ENCODE peak calls at places on chromosomes 11 and 22, in five cellular contexts. E is adipocyte, B is ovary, R is K562, J is mesendoderm. D is an unnamed sample. For H3K4me1, the result is how much of the 10 kb centered on the place peaks cover.

GRCh38 chr11:6300325-6300724 is 20.0 kb downstream of the CAVIN3 start:
- DNase-seq in R (no peak), B (no peak), J (no peak), E (no peak), D (no peak)

GRCh38 chr11:69915501-69916250 is 96.5 kb upstream of the FGF3 start:
- DNase-seq in E (peak), B (peak), J (peak), R (peak), D (peak)

GRCh38 chr11:111376453-111376871 is 2.6 kb downstream of the POU2AF1 start:
- DNase-seq in E (no peak), J (no peak), R (no peak), B (no peak), D (no peak)

GRCh38 chr11:68206211-68206610 is 6.9 kb downstream of the KMT5B start:
- DNase-seq in B (no peak), R (peak), J (peak), E (peak), D (peak)

GRCh38 chr22:47168900-47169800 is 406.7 kb downstream of the TBC1D22A start:
- DNase-seq in J (peak), E (peak), B (peak), R (no peak), D (peak)

GRCh38 chr11:27234043-27234668 is 128.9 kb downstream of the CCDC34 start:
- DNase-seq in J (no peak), E (peak), B (no peak), R (no peak), D (peak)

GRCh38 chr11:98059488-98059887 is 961.3 kb upstream of the CNTN5 start:
- DNase-seq in B (no peak), R (no peak), E (no peak), J (no peak), D (no peak)

GRCh38 chr11:110763249-110764011 is 51.2 kb upstream of the ARHGAP20 start:
- DNase-seq in J (no peak), R (no peak), E (peak), B (peak), D (peak)

GRCh38 chr11:80297808-80298460 is 857.1 kb upstream of the TENM4 start:
- DNase-seq in R (no peak), E (peak), B (no peak), J (no peak), D (no peak)

GRCh38 chr22:45644714-45645113 is 26.9 kb upstream of the ATXN10 start:
- DNase-seq in B (no peak), E (no peak), R (no peak), J (no peak), D (no peak)

GRCh38 chr11:70351646-70352045 is 46.7 kb upstream of the CTTN start:
- DNase-seq in R (no peak), E (no peak), J (no peak), B (no peak), D (no peak)

GRCh38 chr11:63165710-63166310 is 21.8 kb upstream of the SLC22A24 start:
- DNase-seq in B (no peak), E (no peak), R (no peak), J (no peak), D (no peak)

GRCh38 chr11:61041755-61042518 is 60.4 kb upstream of the CD5 start:
- DNase-seq in B (peak), R (no peak), J (peak), E (no peak), D (no peak)

GRCh38 chr11:114251797-114252327 is 44.3 kb upstream of the NNMT start:
- DNase-seq in E (no peak), B (peak), J (peak), R (peak), D (no peak)

GRCh38 chr11:46240371-46240770 is 37.1 kb upstream of the CREB3L1 start:
- DNase-seq in E (peak), R (no peak), J (no peak), B (no peak), D (no peak)

GRCh38 chr11:70677232-70677916 is 279.0 kb downstream of the CTTN start:
- DNase-seq in J (no peak), R (no peak), B (no peak), E (no peak), D (no peak)

GRCh38 chr22:40247976-40248375 is 70.3 kb downstream of the TNRC6B start:
- DNase-seq in B (no peak), R (no peak), E (no peak), J (no peak), D (no peak)

GRCh38 chr11:122189259-122189658 is 73.2 kb upstream of the BLID start:
- DNase-seq in R (no peak), J (no peak), E (peak), B (no peak), D (peak)

GRCh38 chr11:11787305-11788066 is 54.3 kb upstream of the USP47 start:
- DNase-seq in J (peak), R (peak), E (peak), B (peak), D (peak)

GRCh38 chr22:28955817-28956216 is 72.4 kb downstream of the ZNRF3 start:
- DNase-seq in E (no peak), R (no peak), J (no peak), B (no peak), D (no peak)

GRCh38 chr11:74171630-74172465 is 759 bp downstream of the PPME1 start:
- DNase-seq in R (no peak), J (peak), B (no peak), E (peak), D (peak)

GRCh38 chr22:42353883-42354727 is 78.1 kb downstream of the NFAM1 start:
- DNase-seq in R (no peak), E (no peak), J (peak), B (no peak), D (peak)

GRCh38 chr11:86595401-86595800 is 77.0 kb downstream of the ME3 start:
- DNase-seq in E (no peak), R (no peak), J (no peak), B (no peak), D (no peak)

GRCh38 chr11:34915136-34916013 is 804 bp downstream of the APIP start:
- DNase-seq in J (no peak), E (peak), B (no peak), R (no peak), D (peak)

GRCh38 chr22:43894122-43894521 is 2.3 kb upstream of the PNPLA5 start:
- DNase-seq in B (no peak), R (no peak), E (no peak), J (no peak), D (no peak)

GRCh38 chr11:76947790-76948189 is 86.4 kb upstream of the B3GNT6 start:
- DNase-seq in R (no peak), E (no peak), J (no peak), B (no peak), D (no peak)
- H3K4me1 ChIP-seq in R (under half), E (under half), J (under half), B (under half), D (under half)

GRCh38 chr22:50676211-50676636 is 3.6 kb downstream of the SHANK3 start:
- DNase-seq in J (no peak), B (no peak), E (no peak), R (peak), D (no peak)
- H3K4me3 ChIP-seq in J (no peak), B (no peak), E (no peak), R (no peak), D (no peak)

GRCh38 chr22:50471962-50472361 is 2.9 kb downstream of the SBF1 start:
- DNase-seq in B (no peak), J (no peak), R (no peak), E (no peak), D (no peak)
- H3K4me1 ChIP-seq in B (under half), J (under half), R (half or more), E (under half), D (under half)

GRCh38 chr11:93072236-93072635 is 102.8 kb downstream of the MTNR1B start:
- DNase-seq in B (no peak), R (no peak), J (no peak), E (no peak), D (no peak)
- H3K4me3 ChIP-seq in B (no peak), R (no peak), J (no peak), E (no peak), D (no peak)

GRCh38 chr22:35523167-35523928 is 17.3 kb upstream of the RASD2 start:
- DNase-seq in R (no peak), B (no peak), E (no peak), J (no peak), D (peak)

GRCh38 chr22:35525687-35526332 is 14.8 kb upstream of the RASD2 start:
- DNase-seq in B (no peak), R (no peak), E (no peak), J (no peak), D (no peak)

GRCh38 chr22:35526333-35526979 is 14.2 kb upstream of the RASD2 start:
- DNase-seq in B (no peak), J (no peak), R (no peak), E (no peak), D (no peak)

GRCh38 chr22:35522571-35523149 is 18.0 kb upstream of the RASD2 start:
- DNase-seq in E (no peak), R (no peak), B (no peak), J (no peak), D (no peak)

DNA sequence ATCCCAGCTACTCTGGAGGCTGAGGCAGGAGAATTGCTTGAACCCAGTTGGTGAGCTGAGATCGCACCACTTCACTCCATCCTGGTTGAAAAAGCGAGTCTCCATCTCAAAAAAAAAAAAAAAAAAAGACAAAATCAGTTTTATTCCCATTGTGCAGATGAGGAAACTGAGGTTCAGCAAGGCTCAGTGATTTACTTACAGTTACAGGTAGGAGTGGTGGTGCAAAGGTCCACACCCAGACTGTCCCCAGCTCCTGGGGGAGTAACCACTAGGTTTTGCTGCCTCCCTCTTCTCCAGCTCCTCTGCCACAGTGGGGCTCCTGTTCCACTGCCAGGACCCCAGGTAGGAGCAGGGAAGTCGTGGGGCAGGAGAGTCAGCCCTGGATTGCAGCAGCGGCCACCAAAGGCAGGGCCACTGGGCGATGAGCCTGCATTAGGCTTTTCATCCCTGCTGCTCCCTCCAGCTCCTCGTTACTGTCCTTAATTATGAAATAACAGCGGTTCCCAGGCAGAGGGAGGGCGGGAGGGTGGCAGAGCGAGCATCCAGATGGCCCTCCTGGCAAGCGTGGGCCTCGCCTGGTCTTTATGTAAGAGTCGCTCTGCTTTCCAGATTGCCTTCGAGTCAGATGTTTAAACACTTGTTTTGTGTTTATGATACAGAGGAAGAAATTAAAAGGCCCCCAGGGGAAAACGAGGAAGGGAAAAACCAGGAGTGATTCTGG is 15.5 kb upstream of the RASD2 start:
- DNase-seq in B (no peak), E (peak), R (no peak), J (no peak), D (peak)
- H3K4me1 ChIP-seq in B (under half), E (under half), R (under half), J (under half), D (under half)

GRCh38 chr11:64865286-64866172 is 12.9 kb downstream of the EHD1 start:
- DNase-seq in R (no peak), J (no peak), B (no peak), E (peak), D (no peak)

GRCh38 chr11:64864473-64865285 is 13.7 kb downstream of the EHD1 start:
- DNase-seq in B (peak), J (no peak), E (peak), R (peak), D (no peak)

GRCh38 chr11:64862914-64863313 is 15.5 kb downstream of the EHD1 start:
- DNase-seq in J (no peak), E (no peak), B (no peak), R (no peak), D (no peak)

GRCh38 chr11:64863381-64864060 is 14.9 kb downstream of the EHD1 start:
- DNase-seq in R (no peak), J (no peak), B (peak), E (peak), D (no peak)

DNA sequence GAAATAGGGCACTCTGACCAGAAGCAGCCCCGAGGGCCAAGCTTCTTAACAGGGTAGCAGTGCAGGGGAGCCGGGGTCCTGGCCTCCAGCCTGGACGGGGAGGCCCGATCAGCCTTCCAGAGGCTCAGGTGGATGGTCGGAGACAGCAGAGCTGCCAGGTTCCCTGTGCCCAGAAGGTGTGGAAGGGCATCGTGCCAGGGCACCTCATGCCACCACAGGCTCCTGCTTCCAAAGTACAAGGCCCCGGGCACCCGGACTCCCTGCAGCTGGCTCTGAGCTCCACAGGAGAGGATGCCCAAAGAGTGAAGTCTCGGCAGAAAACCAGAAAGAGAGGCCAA is 14.3 kb downstream of the EHD1 start:
- DNase-seq in B (no peak), J (no peak), R (no peak), E (no peak), D (no peak)
- H3K4me3 ChIP-seq in B (no peak), J (no peak), R (no peak), E (peak), D (no peak)

GRCh38 chr11:33538726-33539125 is 161.9 kb downstream of the C11orf91 start:
- DNase-seq in E (no peak), B (no peak), J (no peak), R (no peak), D (no peak)
- H3K4me1 ChIP-seq in E (under half), B (under half), J (under half), R (under half), D (under half)

DNA sequence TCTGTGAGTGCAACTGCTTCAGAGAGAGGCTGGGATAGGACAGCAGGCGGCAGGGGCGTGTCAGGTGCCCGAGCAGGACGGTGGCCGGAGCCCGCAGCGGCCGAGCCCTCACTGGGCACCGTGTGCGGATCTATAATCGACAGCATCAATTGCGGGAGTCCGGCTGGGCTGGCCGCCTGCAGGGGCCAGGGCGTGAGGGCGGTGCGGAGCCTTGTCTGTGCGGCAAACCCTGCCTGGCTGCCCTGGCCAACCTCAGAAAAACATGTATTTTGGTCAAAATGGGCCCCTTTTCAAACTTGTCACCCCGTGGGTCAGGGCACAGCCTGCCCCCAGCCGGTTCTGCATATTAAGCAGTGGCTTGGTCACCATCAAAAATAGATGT is 91.3 kb upstream of the KCNQ1OT1 start:
- DNase-seq in B (no peak), J (no peak), E (no peak), R (no peak), D (no peak)
- H3K4me3 ChIP-seq in B (peak), J (no peak), E (no peak), R (no peak), D (peak)

GRCh38 chr11:124518900-124519541 is 24.4 kb downstream of the OR8B12 start:
- DNase-seq in J (peak), B (no peak), R (no peak), E (peak), D (no peak)

GRCh38 chr11:124511739-124512138 is 31.7 kb downstream of the OR8B12 start:
- DNase-seq in R (no peak), J (no peak), E (no peak), B (no peak), D (no peak)

GRCh38 chr11:124520253-124520854 is 23.1 kb downstream of the OR8B12 start:
- DNase-seq in E (no peak), J (no peak), R (no peak), B (no peak), D (no peak)

GRCh38 chr11:124517314-124517713 is 26.1 kb downstream of the OR8B12 start:
- DNase-seq in B (no peak), J (no peak), E (no peak), R (no peak), D (no peak)
- H3K4me1 ChIP-seq in B (under half), J (under half), E (under half), R (under half), D (under half)

DNA sequence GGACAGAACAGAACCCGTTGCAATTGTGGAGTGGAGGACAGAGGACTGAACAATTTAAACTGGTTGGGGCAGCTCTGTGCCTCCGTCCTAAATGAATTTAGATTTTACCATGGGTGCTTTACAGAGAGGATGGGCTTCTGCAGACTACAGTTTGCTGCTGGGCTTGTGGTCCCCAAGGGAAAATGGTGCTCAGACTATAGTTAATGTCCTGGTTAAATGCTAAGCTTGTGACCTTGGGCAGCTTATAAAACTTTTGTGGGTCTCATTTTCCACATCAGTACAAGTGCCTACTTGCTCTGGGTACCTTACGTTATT is 355.2 kb upstream of the NARS2 start:
- DNase-seq in E (no peak), R (no peak), J (no peak), B (no peak), D (no peak)
- H3K4me3 ChIP-seq in E (no peak), R (no peak), J (no peak), B (no peak), D (no peak)

D was measured in A673.